ENCODE peak calls at places on chromosomes 1 and 21, in ten cellular contexts. B is heart left ventricle, D is brain microvascular endothelial cell, S is hepatocyte, O is mammary epithelial cell, N is GM06990, G is AG10803, P is Peyer's patch, Z is neural progenitor cell, C is BJ. L is an unnamed sample.
A peak's percentile ranks its signal among the peaks of the same experiment; 100 is the strongest.

GRCh38 chr21:40846566-40847411 is at the start of gene DSCAM:
- DNase-seq in D (no peak), Z (peak; percentile 81), O (peak; percentile 50), P (no peak), C (no peak), G (no peak), B (no peak), N (no peak), S (peak; percentile 42), L (no peak)

GRCh38 chr1:44664730-44665370 is 9.4 kb downstream of the TMEM53 start:
- DNase-seq in D (no peak), N (no peak), B (no peak), S (no peak), Z (no peak), C (no peak), O (no peak), P (peak; percentile 40), G (no peak), L (no peak)

GRCh38 chr1:43716559-43717281 is 9.4 kb downstream of the ST3GAL3 start:
- DNase-seq in P (no peak), N (no peak), S (no peak), G (peak; percentile 14), C (no peak), Z (no peak), B (no peak), O (no peak), D (no peak), L (no peak)

GRCh38 chr1:154809436-154810413 is 60.4 kb downstream of the KCNN3 start:
- DNase-seq in O (peak; percentile 60), P (no peak), D (peak; percentile 49), N (no peak), B (no peak), Z (no peak), G (peak; percentile 32), C (no peak), S (no peak), L (no peak)

GRCh38 chr1:89274431-89274857 is 1.8 kb upstream of the GBP5 start:
- DNase-seq in P (no peak), G (peak; percentile 92), B (no peak), O (peak; percentile 79), Z (no peak), D (no peak), N (no peak), C (peak; percentile 27), S (no peak), L (peak; percentile 77)

GRCh38 chr1:7478797-7479499 is 292.1 kb upstream of the VAMP3 start:
- DNase-seq in O (peak; percentile 55), D (peak; percentile 94), P (peak; percentile 37), Z (no peak), S (peak; percentile 80), G (peak; percentile 85), B (peak; percentile 83), C (no peak), N (peak; percentile 43), L (peak; percentile 59)

GRCh38 chr1:62271932-62272728 is 47.1 kb downstream of the KANK4 start:
- DNase-seq in D (no peak), Z (peak; percentile 38), C (no peak), S (no peak), B (no peak), O (no peak), N (no peak), P (peak; percentile 44), G (peak; percentile 51), L (no peak)

GRCh38 chr21:17454315-17455027 is 58.4 kb upstream of the CXADR start:
- DNase-seq in G (peak; percentile 86), B (no peak), D (peak; percentile 90), Z (peak; percentile 85), C (peak; percentile 47), S (peak; percentile 74), N (peak; percentile 64), P (no peak), O (peak; percentile 88), L (peak; percentile 34)

GRCh38 chr1:232426801-232427200 is 203.1 kb downstream of the SIPA1L2 start:
- DNase-seq in Z (no peak), G (no peak), S (no peak), D (no peak), C (no peak), O (no peak), B (no peak), N (no peak), P (no peak), L (no peak)

GRCh38 chr1:29969576-29969975 is 733.3 kb downstream of the PTPRU start:
- DNase-seq in Z (no peak), S (no peak), N (no peak), B (no peak), C (no peak), G (no peak), P (no peak), D (no peak), O (peak; percentile 27), L (no peak)

GRCh38 chr1:29966526-29967045 is 730.3 kb downstream of the PTPRU start:
- DNase-seq in B (no peak), N (no peak), Z (no peak), S (no peak), D (no peak), P (no peak), C (no peak), G (no peak), O (no peak), L (no peak)

GRCh38 chr1:29964718-29965533 is 728.6 kb downstream of the PTPRU start:
- DNase-seq in Z (no peak), P (no peak), N (no peak), S (no peak), O (no peak), C (no peak), D (no peak), B (no peak), G (no peak), L (no peak)

GRCh38 chr1:29963946-29964345 is 727.6 kb downstream of the PTPRU start:
- DNase-seq in Z (no peak), G (no peak), C (no peak), B (peak; percentile 5), S (no peak), P (no peak), D (no peak), O (no peak), N (no peak), L (no peak)

GRCh38 chr1:29967261-29967660 is 730.9 kb downstream of the PTPRU start:
- DNase-seq in C (no peak), D (no peak), P (no peak), N (no peak), S (no peak), Z (no peak), G (no peak), B (no peak), O (no peak), L (no peak)
- TF ChIP-seq CTCF in C (no peak), D (no peak), P (no peak), N (no peak), S (no peak), Z (no peak), G (no peak), B (no peak), O (no peak), L (no peak)

DNA sequence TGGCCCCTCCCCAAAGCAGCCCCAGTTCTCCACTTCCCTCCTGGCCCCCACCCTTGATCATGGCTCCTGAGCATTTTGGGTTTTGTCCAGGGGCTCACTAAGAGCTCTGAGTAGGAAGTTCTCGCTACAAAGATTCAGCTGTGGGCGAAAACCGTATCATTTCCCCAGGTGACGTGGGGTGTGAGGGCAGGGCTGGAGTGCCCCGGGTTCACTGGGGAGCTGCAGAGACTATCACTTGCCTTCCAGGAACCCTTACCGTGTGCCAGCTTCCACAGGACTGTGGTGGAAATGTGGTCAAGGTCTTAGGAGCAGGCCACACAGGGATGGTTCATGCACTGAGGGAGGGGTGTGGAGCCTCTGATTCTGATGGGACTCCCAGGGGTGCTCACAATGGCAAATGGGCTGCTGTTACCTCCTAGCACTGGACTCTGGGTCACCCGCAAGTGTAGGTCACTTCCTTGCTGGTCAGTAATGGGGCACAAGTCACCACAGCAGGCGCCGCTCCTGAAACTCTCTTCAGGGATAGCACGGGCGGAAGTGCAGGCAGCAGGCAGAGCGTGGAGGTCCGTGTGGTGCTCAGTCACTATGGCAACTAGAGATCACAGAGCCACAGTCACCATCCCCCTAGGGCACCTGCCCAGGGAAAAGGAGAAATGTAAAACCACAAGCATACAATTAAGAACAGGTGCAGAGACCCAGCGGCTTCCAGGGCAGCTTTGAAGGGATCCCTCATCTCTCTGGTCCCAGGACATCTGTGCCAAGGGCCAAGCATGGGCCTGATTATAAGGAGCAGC is 35.4 kb downstream of the RSPH1 start:
- DNase-seq in Z (peak; percentile 26), G (no peak), P (peak; percentile 80), B (no peak), S (no peak), D (no peak), N (peak; percentile 76), C (no peak), O (no peak), L (no peak)
- H3K4me3 ChIP-seq in Z (no peak overlapping the region), G (no peak overlapping the region), P (no peak overlapping the region), B (no peak overlapping the region), S (no peak overlapping the region), D (no peak overlapping the region), N (no peak overlapping the region), C (no peak overlapping the region), O (no peak overlapping the region), L (no peak overlapping the region)

GRCh38 chr1:92484472-92485373 is 2.0 kb downstream of the GFI1 start:
- DNase-seq in B (peak; percentile 24), G (no peak), N (peak; percentile 75), O (peak; percentile 11), C (no peak), S (peak; percentile 19), D (no peak), P (peak; percentile 48), Z (peak; percentile 80), L (no peak)
- TF ChIP-seq CTCF in B (no peak), G (no peak), N (peak; percentile 26), O (no peak), C (no peak), S (peak; percentile 2), D (no peak), P (no peak), Z (peak; percentile 32), L (no peak)

GRCh38 chr1:25524568-25525359 is 18.6 kb upstream of the LDLRAP1 start:
- DNase-seq in D (no peak), P (no peak), O (no peak), C (no peak), S (no peak), N (no peak), Z (no peak), G (no peak), B (no peak), L (no peak)
- H3K4me3 ChIP-seq in D (no peak overlapping the region), P (no peak overlapping the region), O (no peak overlapping the region), C (no peak overlapping the region), S (no peak overlapping the region), N (no peak overlapping the region), Z (no peak overlapping the region), G (no peak overlapping the region), B (no peak overlapping the region), L (no peak overlapping the region)

GRCh38 chr1:211517006-211517405 is 25.0 kb upstream of the RD3 start:
- DNase-seq in O (no peak), D (no peak), B (no peak), G (no peak), C (no peak), P (no peak), S (peak; percentile 79), Z (peak; percentile 27), N (no peak), L (no peak)
- TF ChIP-seq CTCF in O (no peak), D (no peak), B (no peak), G (no peak), C (no peak), P (no peak), S (no peak), Z (no peak), N (peak; percentile 1), L (no peak)

L was measured in AG09309.